ENCODE peak calls at places on chromosomes 16 and 17, in five cellular contexts. O is HCT116, B is stomach, T is esophagus muscularis mucosa, C is HepG2. I is an unnamed sample. For H3K4me1, the result is how much of the 10 kb centered on the place peaks cover.

GRCh38 chr17:50845260-50846147 is 10.1 kb downstream of the WFIKKN2 start:
- DNase-seq in O (no peak), B (no peak), T (no peak), C (no peak), I (no peak)

GRCh38 chr17:17467021-17467420 is 9.8 kb upstream of the MED9 start:
- DNase-seq in O (no peak), B (no peak), T (no peak), C (no peak), I (no peak)

GRCh38 chr17:39486242-39486641 is 25.0 kb downstream of the CDK12 start:
- DNase-seq in O (no peak), B (peak), T (no peak), C (no peak), I (no peak)

GRCh38 chr17:8532021-8532420 is 96.3 kb downstream of the NDEL1 start:
- DNase-seq in O (no peak), B (peak), T (no peak), C (peak), I (no peak)

GRCh38 chr17:82330322-82331239 is 3.0 kb downstream of the SECTM1 start:
- DNase-seq in O (no peak), B (no peak), T (no peak), C (peak), I (no peak)

GRCh38 chr16:56269824-56270684 is 78.8 kb downstream of the GNAO1 start:
- DNase-seq in O (no peak), B (no peak), T (no peak), C (peak), I (no peak)

GRCh38 chr17:16617481-16618060 is 36.1 kb downstream of the ZNF624 start:
- DNase-seq in O (no peak), B (no peak), T (no peak), C (no peak), I (no peak)

GRCh38 chr17:8080208-8080798 is 7.2 kb downstream of the ALOX12B start:
- DNase-seq in O (no peak), B (no peak), T (no peak), C (no peak), I (no peak)

GRCh38 chr16:17544785-17545184 is 74.0 kb upstream of the XYLT1 start:
- DNase-seq in O (peak), B (no peak), T (no peak), C (no peak), I (no peak)

GRCh38 chr17:14308636-14308964 is 7.7 kb downstream of the HS3ST3B1 start:
- DNase-seq in O (no peak), B (no peak), T (no peak), C (no peak), I (no peak)

GRCh38 chr17:47955497-47956461 is 1.9 kb downstream of the PRR15L start:
- DNase-seq in O (no peak), B (peak), T (no peak), C (no peak), I (peak)

GRCh38 chr16:54648575-54648974 is 282.1 kb upstream of the IRX5 start:
- DNase-seq in O (no peak), B (no peak), T (no peak), C (no peak), I (peak)

GRCh38 chr17:47324224-47325020 is 667 bp downstream of the EFCAB13 start:
- DNase-seq in O (no peak), B (peak), T (peak), C (no peak), I (peak)

GRCh38 chr17:57433396-57433944 is 177.1 kb downstream of the MSI2 start:
- DNase-seq in O (no peak), B (no peak), T (no peak), C (no peak), I (no peak)

GRCh38 chr17:57438031-57438731 is 181.9 kb downstream of the MSI2 start:
- DNase-seq in O (no peak), B (no peak), T (no peak), C (no peak), I (no peak)

GRCh38 chr17:57434361-57434760 is 178.0 kb downstream of the MSI2 start:
- DNase-seq in O (no peak), B (no peak), T (no peak), C (no peak), I (no peak)

GRCh38 chr17:57432507-57433277 is 176.4 kb downstream of the MSI2 start:
- DNase-seq in O (no peak), B (no peak), T (no peak), C (no peak), I (no peak)

GRCh38 chr17:57436565-57436964 is 180.2 kb downstream of the MSI2 start:
- DNase-seq in O (no peak), B (no peak), T (no peak), C (no peak), I (no peak)
- H3K4me1 ChIP-seq in O (half or more), B (under half), T (under half), C (half or more), I (under half)

GRCh38 chr17:38339891-38340290 is 3.9 kb downstream of the GPR179 start:
- DNase-seq in O (no peak), B (no peak), T (no peak), C (no peak), I (no peak)

GRCh38 chr17:38338535-38338934 is 5.2 kb downstream of the GPR179 start:
- DNase-seq in O (no peak), B (no peak), T (no peak), C (no peak), I (no peak)

GRCh38 chr17:38343608-38343980 is at the start of gene GPR179:
- DNase-seq in O (no peak), B (no peak), T (no peak), C (no peak), I (no peak)

GRCh38 chr17:38342886-38343607 is 709 bp downstream of the GPR179 start:
- DNase-seq in O (no peak), B (no peak), T (no peak), C (no peak), I (no peak)

GRCh38 chr17:38341035-38341721 is 2.6 kb downstream of the GPR179 start:
- DNase-seq in O (no peak), B (peak), T (no peak), C (peak), I (no peak)
- TF ChIP-seq POLR2AphosphoS5 in O (no peak), B (no peak), T (no peak), C (no peak), I (no peak)

DNA sequence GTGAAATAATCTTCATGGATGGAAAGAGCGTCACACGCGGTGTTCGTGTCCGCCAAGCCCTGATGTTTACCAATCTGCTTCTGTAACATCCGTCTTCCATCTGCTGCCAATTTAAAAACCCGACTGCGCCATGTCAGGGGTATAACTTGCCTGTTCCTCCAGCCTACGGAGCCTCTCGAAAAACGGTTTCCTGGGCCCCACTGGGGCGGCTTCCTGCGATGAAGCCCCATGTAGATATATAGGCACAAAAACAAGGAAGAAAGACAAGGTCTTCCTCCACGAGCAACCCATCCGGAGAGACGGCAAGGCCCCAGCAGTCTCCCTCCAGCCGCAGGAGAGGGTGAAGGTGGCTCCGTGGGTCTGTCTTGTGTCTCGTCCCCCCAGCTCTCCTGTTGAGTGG is at the start of gene PTX4:
- DNase-seq in O (no peak), B (no peak), T (no peak), C (no peak), I (no peak)
- H3K4me1 ChIP-seq in O (under half), B (under half), T (under half), C (under half), I (under half)

GRCh38 chr17:2266045-2266864 is 37.3 kb downstream of the SMG6 start:
- DNase-seq in O (no peak), B (peak), T (no peak), C (no peak), I (peak)
- TF ChIP-seq POLR2AphosphoS5 in O (no peak), B (no peak), T (no peak), C (no peak), I (no peak)

GRCh38 chr16:4021070-4021779 is 95.0 kb downstream of the ADCY9 start:
- DNase-seq in O (no peak), B (peak), T (no peak), C (peak), I (peak)
- H3K4me1 ChIP-seq in O (under half), B (under half), T (under half), C (under half), I (under half)

GRCh38 chr17:73343739-73344454 is 32.1 kb upstream of the CDC42EP4 start:
- DNase-seq in O (no peak), B (no peak), T (no peak), C (no peak), I (no peak)

GRCh38 chr17:73341350-73342056 is 29.7 kb upstream of the CDC42EP4 start:
- DNase-seq in O (no peak), B (no peak), T (no peak), C (no peak), I (no peak)

GRCh38 chr17:73342549-73343167 is 30.9 kb upstream of the CDC42EP4 start:
- DNase-seq in O (no peak), B (no peak), T (no peak), C (no peak), I (no peak)

GRCh38 chr17:73343168-73343634 is 31.4 kb upstream of the CDC42EP4 start:
- DNase-seq in O (no peak), B (no peak), T (no peak), C (no peak), I (no peak)

DNA sequence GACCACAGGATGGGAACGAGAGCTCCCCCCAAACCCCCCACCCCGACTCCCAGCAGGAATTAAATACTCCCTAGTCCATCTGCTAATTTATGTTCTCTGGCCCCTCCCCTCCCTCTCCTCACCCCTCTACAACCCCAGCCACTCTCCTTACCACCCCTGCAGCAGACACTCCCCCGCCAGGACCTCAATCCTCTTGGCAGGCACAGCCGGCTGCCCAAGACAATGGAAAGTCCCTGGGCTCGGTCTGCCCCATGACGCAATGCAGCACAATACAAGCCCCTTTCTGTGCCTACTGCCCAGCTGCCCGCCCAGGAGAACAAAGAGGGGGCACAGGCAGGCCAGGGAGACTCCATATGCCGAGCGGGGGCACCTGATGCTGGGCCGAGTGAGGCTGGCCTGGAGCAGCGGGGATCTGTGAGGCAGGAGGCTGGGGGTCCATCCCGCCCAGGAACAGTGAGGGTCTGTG is 30.3 kb upstream of the CDC42EP4 start:
- DNase-seq in O (no peak), B (peak), T (no peak), C (no peak), I (peak)
- TF ChIP-seq POLR2AphosphoS5 in O (no peak), B (no peak), T (peak), C (no peak), I (peak)

GRCh38 chr16:29663829-29664132 is 734 bp downstream of the SPN start:
- DNase-seq in O (no peak), B (no peak), T (no peak), C (no peak), I (no peak)
- H3K4me1 ChIP-seq in O (under half), B (under half), T (under half), C (half or more), I (under half)